ENCODE peak calls at places on chromosome 20, in ten cellular contexts. V is B cell; E is activated CD4-positive, alpha-beta T cell treated with anti-CD3 and anti-CD28 coated beads for 48 hours; W is SJSA1; G is neural crest cell; T is LHCN-M2; Z is effector memory CD8-positive, alpha-beta T cell; O is ecto neural progenitor cell; B is endothelial cell of umbilical vein; K is GM12891. R is an unnamed sample.
A peak's percentile ranks its signal among the peaks of the same experiment; 100 is the strongest.

GRCh38 chr20:36183155-36183944 is 28.8 kb downstream of the EPB41L1 start:
- DNase-seq in B (no peak), E (no peak), K (no peak), O (no peak), G (no peak), V (no peak), T (no peak), W (no peak), Z (no peak), R (no peak)

GRCh38 chr20:54069501-54069971 is 858 bp downstream of the BCAS1 start:
- DNase-seq in G (no peak), B (no peak), Z (no peak), O (no peak), E (no peak), W (no peak), K (no peak), T (no peak), V (no peak), R (no peak)

GRCh38 chr20:48945840-48946514 is 24.5 kb downstream of the ARFGEF2 start:
- DNase-seq in T (peak; percentile 48), G (no peak), O (no peak), K (no peak), B (peak; percentile 40), V (no peak), E (no peak), Z (no peak), W (no peak), R (no peak)

GRCh38 chr20:47546184-47547033 is 44.7 kb downstream of the NCOA3 start:
- DNase-seq in E (no peak), G (no peak), B (peak; percentile 63), O (no peak), T (peak; percentile 92), V (no peak), K (no peak), Z (no peak), W (no peak), R (no peak)

GRCh38 chr20:49573900-49574416 is 6.0 kb upstream of the PTGIS start:
- DNase-seq in K (no peak), T (no peak), O (no peak), W (no peak), G (no peak), V (no peak), B (no peak), E (no peak), Z (no peak), R (no peak)

GRCh38 chr20:2402271-2402980 is 21.7 kb downstream of the TGM6 start:
- DNase-seq in E (no peak), G (no peak), T (peak; percentile 19), K (no peak), Z (no peak), V (no peak), O (peak; percentile 19), W (peak; percentile 42), B (peak; percentile 40), R (no peak)

GRCh38 chr20:2124632-2125131 is 23.1 kb downstream of the STK35 start:
- DNase-seq in E (no peak), T (no peak), K (no peak), G (no peak), V (peak; percentile 38), W (no peak), O (no peak), B (no peak), Z (no peak), R (no peak)

GRCh38 chr20:1418335-1418734 is 25.5 kb upstream of the FKBP1A start:
- DNase-seq in V (no peak), B (peak; percentile 65), E (no peak), K (no peak), Z (no peak), O (no peak), W (no peak), T (peak; percentile 51), G (no peak), R (no peak)

GRCh38 chr20:51060301-51060700 is 37.4 kb upstream of the KCNG1 start:
- DNase-seq in G (no peak), T (no peak), W (no peak), K (no peak), B (no peak), E (no peak), Z (no peak), O (no peak), V (no peak), R (no peak)

GRCh38 chr20:57124800-57125399 is 141.5 kb downstream of the BMP7 start:
- DNase-seq in Z (no peak), W (no peak), E (no peak), K (no peak), O (no peak), V (no peak), B (no peak), T (no peak), G (no peak), R (no peak)

GRCh38 chr20:19077370-19078220 is 134.8 kb upstream of the SLC24A3 start:
- DNase-seq in W (no peak), T (no peak), K (no peak), V (no peak), B (no peak), G (no peak), O (peak; percentile 22), Z (no peak), E (no peak), R (no peak)

GRCh38 chr20:461254-462198 is 807 bp downstream of the TBC1D20 start:
- DNase-seq in O (peak; percentile 77), T (peak; percentile 47), W (peak; percentile 67), E (peak; percentile 68), B (peak; percentile 62), K (peak; percentile 46), V (no peak), Z (peak; percentile 42), G (peak; percentile 33), R (no peak)

GRCh38 chr20:52410182-52410647 is 218.6 kb upstream of the ZFP64 start:
- DNase-seq in G (no peak), O (no peak), V (no peak), B (no peak), W (no peak), T (peak; percentile 40), K (no peak), E (peak; percentile 46), Z (peak; percentile 56), R (peak; percentile 6)

GRCh38 chr20:33915726-33916331 is 77.9 kb upstream of the RALY start:
- DNase-seq in K (no peak), G (no peak), E (peak; percentile 69), Z (peak; percentile 54), T (no peak), W (peak; percentile 50), V (peak; percentile 69), B (no peak), O (no peak), R (no peak)

GRCh38 chr20:62740286-62741141 is 31.9 kb downstream of the NTSR1 start:
- DNase-seq in E (peak; percentile 80), Z (peak; percentile 78), K (peak; percentile 89), B (peak; percentile 85), T (peak; percentile 97), W (peak; percentile 81), V (no peak), O (no peak), G (no peak), R (no peak)

GRCh38 chr20:51446656-51447055 is 95.9 kb downstream of the NFATC2 start:
- DNase-seq in K (no peak), T (peak; percentile 88), G (peak; percentile 14), O (no peak), V (no peak), E (no peak), Z (no peak), B (peak; percentile 92), W (peak; percentile 93), R (no peak)

GRCh38 chr20:54347216-54347833 is 128.1 kb upstream of the DOK5 start:
- DNase-seq in E (no peak), Z (no peak), V (no peak), G (no peak), W (no peak), O (no peak), K (no peak), T (no peak), B (no peak), R (no peak)

GRCh38 chr20:62265365-62265764 is 27.0 kb downstream of the OSBPL2 start:
- DNase-seq in K (no peak), O (no peak), E (no peak), W (no peak), G (no peak), B (no peak), Z (no peak), T (peak; percentile 19), V (no peak), R (no peak)

GRCh38 chr20:50412069-50412468 is 98.1 kb upstream of the PTPN1 start:
- DNase-seq in K (no peak), W (no peak), E (no peak), O (no peak), B (no peak), G (no peak), T (no peak), Z (no peak), V (no peak), R (no peak)

GRCh38 chr20:51739722-51740249 is 28.4 kb downstream of the ATP9A start:
- DNase-seq in T (no peak), E (no peak), O (no peak), V (no peak), Z (no peak), B (no peak), K (no peak), G (no peak), W (no peak), R (peak; percentile 19)

GRCh38 chr20:51800769-51801219 is 1.5 kb downstream of the SALL4 start:
- DNase-seq in W (no peak), K (no peak), V (peak; percentile 39), B (peak; percentile 24), G (peak; percentile 28), E (peak; percentile 11), O (no peak), T (no peak), Z (no peak), R (no peak)

GRCh38 chr20:38208523-38208922 is 43.5 kb upstream of the TGM2 start:
- DNase-seq in G (no peak), B (no peak), T (no peak), Z (no peak), K (no peak), W (no peak), E (no peak), V (no peak), O (no peak), R (no peak)

GRCh38 chr20:17129089-17129488 is 97.8 kb upstream of the PCSK2 start:
- DNase-seq in O (no peak), K (no peak), T (no peak), B (no peak), V (no peak), W (no peak), G (no peak), E (no peak), Z (no peak), R (no peak)

GRCh38 chr20:48767269-48767960 is 60.4 kb downstream of the PREX1 start:
- DNase-seq in W (no peak), Z (no peak), K (no peak), T (no peak), B (no peak), E (no peak), G (no peak), V (no peak), O (no peak), R (no peak)